ENCODE peak calls at places on chromosome 5, in ten cellular contexts. B is heart left ventricle, Y is transverse colon, V is esophagus squamous epithelium, C is GM12892, T is K562, U is IMR-90, J is body of pancreas, R is tibial nerve, M is GM12891. F is an unnamed sample.

GRCh38 chr5:80655231-80655784 is 525 bp upstream of the DHFR start:
- DNase-seq in Y (no peak), B (no peak), V (no peak), U (peak; percentile 32), R (no peak), M (no peak), C (no peak), T (no peak), J (no peak), F (no peak)

GRCh38 chr5:178690208-178690607 is 40.3 kb downstream of the ZNF354A start:
- DNase-seq in U (no peak), Y (no peak), R (no peak), V (no peak), T (no peak), M (no peak), J (no peak), C (no peak), B (no peak), F (peak; percentile 19)

GRCh38 chr5:141488591-141489478 is at the start of gene PCDHGC5:
- DNase-seq in C (no peak), J (no peak), M (no peak), V (no peak), R (no peak), U (peak; percentile 87), B (no peak), Y (no peak), T (no peak), F (peak; percentile 87)

GRCh38 chr5:78636682-78637081 is 11.9 kb downstream of the LHFPL2 start:
- DNase-seq in U (no peak), B (no peak), C (no peak), V (no peak), T (no peak), Y (no peak), M (no peak), J (no peak), R (no peak), F (no peak)

GRCh38 chr5:14134086-14134485 is 9.1 kb upstream of the TRIO start:
- DNase-seq in V (no peak), J (no peak), M (no peak), U (no peak), T (no peak), C (no peak), B (no peak), Y (no peak), R (no peak), F (no peak)

GRCh38 chr5:139633295-139634027 is 14.7 kb upstream of the CXXC5 start:
- DNase-seq in V (no peak), M (no peak), U (peak; percentile 73), R (no peak), C (no peak), T (peak; percentile 82), J (peak; percentile 76), B (no peak), Y (peak; percentile 77), F (peak; percentile 51)

GRCh38 chr5:59051938-59052337 is 469.1 kb downstream of the RAB3C start:
- DNase-seq in V (no peak), Y (no peak), R (no peak), C (no peak), U (no peak), T (no peak), M (no peak), J (no peak), B (no peak), F (no peak)

GRCh38 chr5:175448276-175448675 is 4.3 kb upstream of the DRD1 start:
- DNase-seq in J (no peak), C (no peak), U (no peak), T (no peak), R (no peak), B (no peak), M (no peak), V (no peak), Y (no peak), F (no peak)

GRCh38 chr5:142253938-142254895 is 70.6 kb downstream of the SPRY4 start:
- DNase-seq in Y (no peak), B (no peak), J (no peak), R (no peak), T (no peak), V (no peak), C (no peak), M (no peak), U (peak; percentile 47), F (no peak)

GRCh38 chr5:51433052-51433710 is 49.9 kb downstream of the ISL1 start:
- DNase-seq in J (no peak), R (no peak), V (no peak), M (no peak), T (no peak), U (no peak), Y (no peak), C (no peak), B (no peak), F (no peak)

GRCh38 chr5:168877132-168877895 is 298.1 kb upstream of the PANK3 start:
- DNase-seq in T (no peak), M (no peak), B (no peak), C (no peak), U (no peak), V (no peak), R (no peak), Y (no peak), J (peak; percentile 60), F (no peak)

GRCh38 chr5:21236896-21237830 is 1249.2 kb upstream of the CDH18 start:
- DNase-seq in U (no peak), C (no peak), T (no peak), Y (no peak), B (no peak), M (no peak), R (no peak), V (no peak), J (no peak), F (no peak)

GRCh38 chr5:156093024-156093423 is 233.9 kb upstream of the SGCD start:
- DNase-seq in V (no peak), T (no peak), B (no peak), M (no peak), R (no peak), J (no peak), C (no peak), Y (no peak), U (no peak), F (no peak)

GRCh38 chr5:138330813-138331448 is 673 bp downstream of the CDC25C start:
- DNase-seq in R (no peak), C (no peak), V (no peak), B (no peak), M (no peak), Y (no peak), J (no peak), T (no peak), U (no peak), F (no peak)

GRCh38 chr5:91065541-91065940 is 317.6 kb downstream of the ARRDC3 start:
- DNase-seq in Y (no peak), U (no peak), T (no peak), R (no peak), B (no peak), C (no peak), M (no peak), V (no peak), J (no peak), F (no peak)

GRCh38 chr5:54337523-54337922 is 27.1 kb upstream of the ARL15 start:
- DNase-seq in B (no peak), T (no peak), U (no peak), C (no peak), Y (no peak), M (no peak), J (no peak), V (no peak), R (no peak), F (no peak)

GRCh38 chr5:69167488-69167845 is 517 bp downstream of the CCNB1 start:
- DNase-seq in B (no peak), M (no peak), R (no peak), J (no peak), V (no peak), U (no peak), C (no peak), T (no peak), Y (no peak), F (no peak)

GRCh38 chr5:8508196-8508595 is 639.2 kb downstream of the MTRR start:
- DNase-seq in U (peak; percentile 35), M (no peak), R (no peak), Y (no peak), T (no peak), B (no peak), V (no peak), C (no peak), J (no peak), F (no peak)

GRCh38 chr5:40240671-40241070 is 439.0 kb upstream of the PTGER4 start:
- DNase-seq in Y (no peak), B (no peak), R (no peak), U (no peak), M (no peak), J (no peak), V (no peak), C (no peak), T (no peak), F (no peak)

GRCh38 chr5:140862441-140863295 is 6.1 kb upstream of the PCDHA11 start:
- DNase-seq in Y (no peak), U (no peak), C (no peak), T (no peak), J (no peak), M (no peak), V (no peak), R (no peak), B (peak; percentile 44), F (no peak)

GRCh38 chr5:180049357-180049673 is 22.2 kb downstream of the RNF130 start:
- DNase-seq in T (peak; percentile 36), M (no peak), V (no peak), Y (no peak), B (no peak), R (no peak), U (no peak), J (no peak), C (no peak), F (no peak)

GRCh38 chr5:134466241-134467069 is 54.8 kb upstream of the CDKN2AIPNL start:
- DNase-seq in J (peak; percentile 99), M (peak; percentile 51), B (peak; percentile 98), T (peak; percentile 74), Y (peak; percentile 99), C (peak; percentile 46), V (peak; percentile 67), R (peak; percentile 99), U (peak; percentile 55), F (peak; percentile 79)
- TF ChIP-seq POLR2A in J (no peak), M (no peak), B (peak; percentile 51), T (peak; percentile 71), Y (no peak), C (no peak), V (peak; percentile 39), R (no peak), U (no peak), F (peak; percentile 30)

GRCh38 chr5:75511435-75512382 is at the start of the genes CERT1 and POLK:
- DNase-seq in U (peak; percentile 98), R (peak; percentile 94), V (peak; percentile 94), J (peak; percentile 97), C (peak; percentile 85), M (peak; percentile 82), T (peak; percentile 93), Y (peak; percentile 98), B (peak; percentile 98), F (peak; percentile 90)
- TF ChIP-seq POLR2A in U (peak; percentile 89), R (peak; percentile 80), V (peak; percentile 78), J (peak; percentile 67), C (peak; percentile 72), M (peak; percentile 57), T (peak; percentile 88), Y (peak; percentile 95), B (peak; percentile 87), F (peak; percentile 79)

GRCh38 chr5:55934117-55934613 is 60.6 kb downstream of the IL6ST start:
- DNase-seq in J (peak; percentile 36), M (no peak), B (no peak), R (no peak), C (no peak), Y (no peak), T (no peak), U (no peak), V (no peak), F (no peak)
- TF ChIP-seq POLR2A in J (no peak), M (no peak), B (no peak), R (no peak), C (no peak), Y (no peak), T (no peak), U (no peak), V (no peak), F (no peak)

GRCh38 chr5:67014957-67015400 is 181.6 kb downstream of the CD180 start:
- DNase-seq in T (no peak), Y (no peak), C (no peak), U (no peak), V (no peak), J (no peak), B (no peak), R (no peak), M (no peak), F (no peak)
- TF ChIP-seq POLR2A in T (no peak), Y (no peak), C (no peak), U (no peak), V (peak; percentile 46), J (no peak), B (peak; percentile 28), R (no peak), M (no peak), F (no peak)